ENCODE peak calls at places on chromosomes 3 and 15, in seven cellular contexts. One of them, this sample, is unnamed.

GRCh38 chr15:91311986-91312385 is 211.9 kb downstream of the SV2B start:
- DNase-seq in pancreas: no peak
- DNase-seq in brain microvascular endothelial cell: no peak
- DNase-seq in fibroblast of mammary gland: no peak
- DNase-seq in ureter: no peak
- DNase-seq in nucleus accumbens: no peak
- DNase-seq in COR-L47: no peak
- DNase-seq in this sample: peak; percentile 89

GRCh38 chr15:75659141-75659771 is 11.5 kb downstream of the SNX33 start:
- DNase-seq in nucleus accumbens: no peak
- DNase-seq in brain microvascular endothelial cell: no peak
- DNase-seq in ureter: no peak
- DNase-seq in COR-L47: no peak
- DNase-seq in pancreas: no peak
- DNase-seq in fibroblast of mammary gland: no peak
- DNase-seq in this sample: no peak

GRCh38 chr15:44009056-44009455 is 182.3 kb downstream of the WDR76 start:
- DNase-seq in ureter: no peak
- DNase-seq in nucleus accumbens: no peak
- DNase-seq in fibroblast of mammary gland: peak; percentile 78
- DNase-seq in pancreas: no peak
- DNase-seq in brain microvascular endothelial cell: no peak
- DNase-seq in COR-L47: no peak
- DNase-seq in this sample: no peak

GRCh38 chr3:49500408-49501257 is 30.6 kb downstream of the DAG1 start:
- DNase-seq in fibroblast of mammary gland: peak; percentile 99
- DNase-seq in ureter: peak; percentile 47
- DNase-seq in COR-L47: no peak
- DNase-seq in pancreas: no peak
- DNase-seq in nucleus accumbens: no peak
- DNase-seq in brain microvascular endothelial cell: peak; percentile 97
- DNase-seq in this sample: no peak

GRCh38 chr3:42529463-42529862 is 27.0 kb downstream of the VIPR1 start:
- DNase-seq in nucleus accumbens: no peak
- DNase-seq in pancreas: no peak
- DNase-seq in COR-L47: no peak
- DNase-seq in brain microvascular endothelial cell: no peak
- DNase-seq in fibroblast of mammary gland: no peak
- DNase-seq in ureter: no peak
- DNase-seq in this sample: no peak

GRCh38 chr3:55718475-55718874 is 231.4 kb upstream of the WNT5A start:
- DNase-seq in pancreas: no peak
- DNase-seq in COR-L47: no peak
- DNase-seq in fibroblast of mammary gland: peak; percentile 19
- DNase-seq in ureter: no peak
- DNase-seq in brain microvascular endothelial cell: no peak
- DNase-seq in nucleus accumbens: no peak
- DNase-seq in this sample: no peak

GRCh38 chr3:73259291-73259690 is 197.8 kb downstream of the EBLN2 start:
- DNase-seq in brain microvascular endothelial cell: no peak
- DNase-seq in pancreas: no peak
- DNase-seq in nucleus accumbens: no peak
- DNase-seq in fibroblast of mammary gland: no peak
- DNase-seq in COR-L47: no peak
- DNase-seq in ureter: no peak
- DNase-seq in this sample: no peak

GRCh38 chr15:84600331-84600686 is 500 bp upstream of the ZSCAN2 start:
- DNase-seq in ureter: peak; percentile 87
- DNase-seq in nucleus accumbens: peak; percentile 50
- DNase-seq in fibroblast of mammary gland: peak; percentile 85
- DNase-seq in COR-L47: peak; percentile 74
- DNase-seq in pancreas: peak; percentile 90
- DNase-seq in brain microvascular endothelial cell: peak; percentile 91
- DNase-seq in this sample: peak; percentile 56

GRCh38 chr3:160400048-160400630 is 689 bp downstream of the SMC4 start:
- DNase-seq in ureter: peak; percentile 52
- DNase-seq in COR-L47: peak; percentile 51
- DNase-seq in pancreas: peak; percentile 81
- DNase-seq in nucleus accumbens: no peak
- DNase-seq in brain microvascular endothelial cell: peak; percentile 57
- DNase-seq in fibroblast of mammary gland: peak; percentile 52
- DNase-seq in this sample: no peak

GRCh38 chr3:66617351-66617750 is 116.5 kb upstream of the LRIG1 start:
- DNase-seq in nucleus accumbens: no peak
- DNase-seq in ureter: no peak
- DNase-seq in COR-L47: no peak
- DNase-seq in fibroblast of mammary gland: no peak
- DNase-seq in brain microvascular endothelial cell: no peak
- DNase-seq in pancreas: no peak
- DNase-seq in this sample: no peak

GRCh38 chr3:183108002-183108449 is 8.7 kb upstream of the MCCC1 start:
- DNase-seq in pancreas: no peak
- DNase-seq in nucleus accumbens: no peak
- DNase-seq in fibroblast of mammary gland: peak; percentile 25
- DNase-seq in brain microvascular endothelial cell: no peak
- DNase-seq in COR-L47: no peak
- DNase-seq in ureter: no peak
- DNase-seq in this sample: no peak

GRCh38 chr3:150083653-150084037 is 113.0 kb upstream of the PFN2 start:
- DNase-seq in fibroblast of mammary gland: peak; percentile 69
- DNase-seq in brain microvascular endothelial cell: no peak
- DNase-seq in COR-L47: peak; percentile 24
- DNase-seq in nucleus accumbens: no peak
- DNase-seq in ureter: no peak
- DNase-seq in pancreas: no peak
- DNase-seq in this sample: no peak

GRCh38 chr15:39625856-39626255 is 45.0 kb downstream of the THBS1 start:
- DNase-seq in COR-L47: no peak
- DNase-seq in nucleus accumbens: no peak
- DNase-seq in ureter: no peak
- DNase-seq in brain microvascular endothelial cell: no peak
- DNase-seq in pancreas: no peak
- DNase-seq in fibroblast of mammary gland: peak; percentile 57
- DNase-seq in this sample: no peak

GRCh38 chr3:23611737-23612295 is 193.9 kb upstream of the UBE2E1 start:
- DNase-seq in ureter: peak; percentile 68
- DNase-seq in brain microvascular endothelial cell: peak; percentile 68
- DNase-seq in COR-L47: no peak
- DNase-seq in fibroblast of mammary gland: peak; percentile 57
- DNase-seq in nucleus accumbens: peak; percentile 63
- DNase-seq in pancreas: peak; percentile 64
- DNase-seq in this sample: no peak

GRCh38 chr3:43770426-43771103 is 79.8 kb downstream of the ABHD5 start:
- DNase-seq in ureter: peak; percentile 87
- DNase-seq in COR-L47: peak; percentile 5
- DNase-seq in fibroblast of mammary gland: peak; percentile 30
- DNase-seq in brain microvascular endothelial cell: peak; percentile 27
- DNase-seq in pancreas: no peak
- DNase-seq in nucleus accumbens: no peak
- DNase-seq in this sample: no peak

GRCh38 chr3:143037867-143038266 is 36.5 kb downstream of the U2SURP start:
- DNase-seq in fibroblast of mammary gland: peak; percentile 6
- DNase-seq in ureter: no peak
- DNase-seq in pancreas: no peak
- DNase-seq in COR-L47: no peak
- DNase-seq in brain microvascular endothelial cell: no peak
- DNase-seq in nucleus accumbens: no peak
- DNase-seq in this sample: no peak

GRCh38 chr3:80060664-80061063 is 292.9 kb upstream of the ROBO1 start:
- DNase-seq in brain microvascular endothelial cell: no peak
- DNase-seq in COR-L47: no peak
- DNase-seq in ureter: no peak
- DNase-seq in fibroblast of mammary gland: peak; percentile 3
- DNase-seq in nucleus accumbens: no peak
- DNase-seq in pancreas: no peak
- DNase-seq in this sample: no peak

This sample was measured in SK-N-MC.